ENCODE peak calls at places on chromosome 10, in four cellular contexts. S is adrenal gland, J is astrocyte of the spinal cord, A is testis. W is an unnamed sample.

GRCh38 chr10:9850415-9850814 is 1167.3 kb upstream of the CELF2 start:
- DNase-seq in S (no peak), J (no peak), A (no peak), W (no peak)

GRCh38 chr10:7686351-7687171 is 16.6 kb upstream of the ITIH2 start:
- DNase-seq in S (no peak), J (no peak), A (no peak), W (no peak)

GRCh38 chr10:21160116-21160515 is 263.0 kb upstream of the NEBL start:
- DNase-seq in S (no peak), J (no peak), A (no peak), W (no peak)

GRCh38 chr10:5638494-5638893 is 27.9 kb downstream of the ASB13 start:
- DNase-seq in S (no peak), J (no peak), A (no peak), W (no peak)

GRCh38 chr10:48464871-48465736 is 139.8 kb downstream of the ARHGAP22 start:
- DNase-seq in S (peak), J (no peak), A (peak), W (no peak)

GRCh38 chr10:20771053-20771452 is 126.1 kb downstream of the NEBL start:
- DNase-seq in S (no peak), J (no peak), A (no peak), W (no peak)

GRCh38 chr10:38008006-38008405 is 2.5 kb upstream of the ZNF33A start:
- DNase-seq in S (no peak), J (no peak), A (no peak), W (no peak)

GRCh38 chr10:113442340-113442739 is 110.5 kb upstream of the HABP2 start:
- DNase-seq in S (no peak), J (no peak), A (no peak), W (no peak)

GRCh38 chr10:79084972-79085597 is 16.3 kb downstream of the ZMIZ1 start:
- DNase-seq in S (no peak), J (no peak), A (no peak), W (no peak)

GRCh38 chr10:102235598-102235920 is 5.8 kb downstream of the PITX3 start:
- DNase-seq in S (no peak), J (no peak), A (no peak), W (no peak)

GRCh38 chr10:76190871-76191270 is 759.4 kb downstream of the LRMDA start:
- DNase-seq in S (no peak), J (no peak), A (no peak), W (no peak)

GRCh38 chr10:129949411-129950335 is 14.4 kb downstream of the EBF3 start:
- DNase-seq in S (no peak), J (no peak), A (no peak), W (peak)

GRCh38 chr10:126481181-126481580 is 92.9 kb upstream of the ADAM12 start:
- DNase-seq in S (no peak), J (no peak), A (no peak), W (peak)

DNA sequence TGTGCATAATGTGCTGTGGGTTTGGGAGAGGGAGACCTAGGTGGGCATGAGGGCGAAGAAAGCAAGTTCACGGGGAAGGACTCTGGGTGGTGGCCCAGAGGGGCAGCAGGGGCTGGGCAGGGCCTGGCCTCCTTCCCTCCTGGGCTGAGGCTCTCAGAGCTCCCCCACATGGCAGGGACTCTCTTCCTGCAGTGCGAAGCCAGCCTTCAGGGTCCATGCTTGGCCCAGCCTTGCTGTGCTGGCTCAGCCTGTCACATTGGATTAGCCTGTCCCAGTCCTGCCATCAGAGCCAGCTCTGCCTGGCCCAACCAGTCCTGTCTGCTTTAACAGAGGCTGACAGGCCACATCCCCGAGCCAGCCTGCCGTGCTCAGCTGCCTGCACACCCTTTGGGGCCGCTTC is 20.4 kb upstream of the ZNF488 start:
- DNase-seq in S (no peak), J (no peak), A (no peak), W (no peak)
- TF ChIP-seq CTCF in S (no peak), J (no peak), A (no peak), W (no peak)

GRCh38 chr10:43032613-43033012 is 44.3 kb upstream of the RET start:
- DNase-seq in S (no peak), J (no peak), A (no peak), W (no peak)
- H3K4me3 ChIP-seq in S (no peak), J (no peak), A (no peak), W (no peak)

DNA sequence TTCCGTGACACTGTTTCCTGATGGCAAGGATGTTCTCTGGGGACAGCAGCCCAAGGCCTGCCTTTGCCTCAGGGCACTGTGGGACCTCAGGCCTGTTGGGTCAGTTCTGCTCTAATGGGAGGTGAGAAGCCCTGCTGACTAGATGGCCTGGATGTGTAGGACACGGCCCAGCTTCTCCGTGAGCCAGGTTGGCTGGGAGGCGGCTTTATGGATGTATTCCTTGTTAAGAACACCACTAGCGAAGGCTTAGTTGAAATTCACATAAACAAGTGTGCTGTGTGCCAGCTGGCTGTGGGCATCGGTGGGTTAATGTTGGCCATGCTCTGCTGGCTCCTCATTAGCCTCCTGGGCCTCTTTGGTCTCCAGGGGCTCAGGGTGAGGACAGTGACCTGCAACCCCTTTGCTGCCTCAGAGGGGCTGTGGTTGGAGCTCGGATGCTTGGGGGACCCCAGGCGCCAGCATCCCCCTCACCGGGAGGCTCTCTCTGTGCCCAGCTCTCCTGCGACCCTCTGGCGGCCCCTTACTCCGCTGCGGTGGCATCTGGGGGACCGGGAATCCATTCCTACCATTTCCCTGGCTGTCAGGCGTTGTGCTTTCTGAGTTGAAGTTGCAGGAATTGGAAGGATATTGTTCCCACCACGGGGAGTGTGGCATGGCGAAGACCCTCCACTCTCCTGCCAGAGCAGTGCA is 22.8 kb upstream of the DPYSL4 start:
- DNase-seq in S (no peak), J (no peak), A (no peak), W (no peak)
- TF ChIP-seq CTCF in S (no peak), J (no peak), A (no peak), W (no peak)

GRCh38 chr10:63468947-63469346 is 3.2 kb upstream of the JMJD1C start:
- DNase-seq in S (no peak), J (no peak), A (no peak), W (no peak)

GRCh38 chr10:63464402-63465292 is 1.1 kb downstream of the JMJD1C start:
- DNase-seq in S (no peak), J (peak), A (peak), W (peak)

GRCh38 chr10:63465293-63466167 is at the start of gene JMJD1C:
- DNase-seq in S (peak), J (peak), A (peak), W (peak)

GRCh38 chr10:63467833-63468232 is 2.1 kb upstream of the JMJD1C start:
- DNase-seq in S (no peak), J (peak), A (no peak), W (peak)

GRCh38 chr10:63466168-63466935 is 575 bp upstream of the JMJD1C start:
- DNase-seq in S (peak), J (peak), A (peak), W (peak)
- H3K4me3 ChIP-seq in S (peak), J (peak), A (peak), W (peak)

GRCh38 chr10:18651324-18652007 is at the start of gene NSUN6:
- DNase-seq in S (peak), J (peak), A (peak), W (peak)
- TF ChIP-seq CTCF in S (no peak), J (no peak), A (peak), W (no peak)

DNA sequence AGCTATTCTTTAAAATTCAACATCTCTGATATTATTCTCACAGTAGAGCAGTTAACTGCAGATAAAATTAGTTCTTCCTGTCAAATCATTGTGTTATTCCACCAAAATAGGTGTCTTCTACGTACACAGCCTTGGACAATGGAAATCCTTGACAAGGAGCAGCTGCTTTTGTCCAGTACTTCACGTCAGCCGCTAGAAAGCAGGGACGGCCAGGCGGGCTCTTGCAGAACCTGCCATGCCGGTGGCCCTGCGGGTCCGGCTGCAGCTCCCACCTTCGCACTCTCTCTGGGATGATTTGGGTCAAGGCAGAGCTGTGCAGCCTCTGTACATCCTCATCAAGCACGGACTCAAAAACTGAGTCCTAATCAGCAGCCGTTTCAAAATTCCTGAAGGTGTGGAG is 2.2 kb upstream of the FOXI2 start:
- DNase-seq in S (no peak), J (no peak), A (no peak), W (no peak)
- H3K4me3 ChIP-seq in S (no peak), J (no peak), A (no peak), W (no peak)

DNA sequence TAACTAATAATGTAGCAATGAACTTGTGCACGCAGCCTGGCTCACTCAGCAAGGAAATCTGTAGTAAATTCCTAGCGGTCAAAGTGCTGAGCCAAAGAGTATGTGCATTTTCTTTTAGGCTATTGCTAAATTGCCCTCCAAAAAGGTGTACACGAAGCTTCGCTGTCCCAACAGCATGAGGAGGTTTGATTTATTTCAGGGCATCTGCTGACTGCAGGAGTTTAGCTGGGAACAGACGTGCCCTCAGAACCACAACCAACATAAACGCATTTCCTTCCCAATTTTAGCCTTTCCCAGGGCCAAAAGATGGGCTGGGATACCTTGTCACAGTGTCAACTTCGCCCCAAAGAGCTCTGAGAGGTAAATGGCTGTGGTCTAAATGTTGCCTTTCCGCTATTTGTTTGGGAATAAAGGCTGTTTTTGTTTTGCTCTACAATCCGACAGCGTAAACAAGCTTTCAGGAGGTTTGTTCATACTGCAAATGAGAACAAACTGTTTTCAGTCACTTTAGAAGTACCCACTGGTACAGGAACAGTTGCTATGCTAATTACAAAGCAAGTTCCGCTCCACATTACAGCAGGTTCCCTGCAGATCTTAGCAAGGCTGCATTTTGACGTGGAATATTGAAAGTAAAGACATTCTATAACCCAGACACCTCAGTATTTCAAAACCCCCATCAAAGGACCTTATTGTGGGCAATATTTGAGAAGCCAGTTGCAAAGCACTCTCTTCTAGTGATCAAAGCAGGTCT is 16.7 kb downstream of the VSIR start:
- DNase-seq in S (no peak), J (no peak), A (no peak), W (no peak)
- TF ChIP-seq CTCF in S (no peak), J (no peak), A (no peak), W (no peak)

W was measured in fibroblast of mammary gland.